ENCODE peak calls at places on chromosomes 5 and 9, in ten cellular contexts. K, U, R, O, Y, E, Q, M, H and S are unnamed samples.

GRCh38 chr5:115962565-115963402 is 509 bp downstream of the LVRN start:
- DNase-seq in K (peak), U (no peak), R (peak), O (peak), Y (peak), E (no peak), Q (no peak), M (peak), H (no peak), S (no peak)

GRCh38 chr5:1139806-1140187 is 27.9 kb upstream of the SLC12A7 start:
- DNase-seq in K (peak), U (no peak), R (no peak), O (no peak), Y (no peak), E (no peak), Q (no peak), M (no peak), H (no peak), S (no peak)

GRCh38 chr5:124252094-124252750 is 494.2 kb downstream of the ZNF608 start:
- DNase-seq in K (no peak), U (no peak), R (peak), O (peak), Y (peak), E (peak), Q (no peak), M (no peak), H (no peak), S (no peak)

GRCh38 chr5:178336889-178337785 is 104.5 kb upstream of the PHYKPL start:
- DNase-seq in K (no peak), U (no peak), R (no peak), O (no peak), Y (no peak), E (no peak), Q (no peak), M (no peak), H (no peak), S (no peak)

GRCh38 chr5:10652606-10653005 is 88.7 kb downstream of the ANKRD33B start:
- DNase-seq in K (no peak), U (no peak), R (no peak), O (no peak), Y (no peak), E (no peak), Q (no peak), M (no peak), H (no peak), S (no peak)

GRCh38 chr5:14213813-14214585 is 70.9 kb downstream of the TRIO start:
- DNase-seq in K (no peak), U (no peak), R (no peak), O (no peak), Y (no peak), E (no peak), Q (no peak), M (no peak), H (no peak), S (no peak)

GRCh38 chr5:172173771-172174170 is 14.3 kb downstream of the STK10 start:
- DNase-seq in K (no peak), U (no peak), R (no peak), O (peak), Y (no peak), E (peak), Q (peak), M (no peak), H (no peak), S (no peak)

GRCh38 chr5:172437445-172438303 is 16.7 kb downstream of the SH3PXD2B start:
- DNase-seq in K (peak), U (peak), R (peak), O (peak), Y (no peak), E (peak), Q (peak), M (peak), H (peak), S (no peak)

GRCh38 chr5:111892949-111893348 is 136.0 kb upstream of the NREP start:
- DNase-seq in K (no peak), U (no peak), R (no peak), O (peak), Y (no peak), E (peak), Q (peak), M (no peak), H (no peak), S (no peak)

GRCh38 chr9:113516840-113517577 is 53.5 kb downstream of the RGS3 start:
- DNase-seq in K (no peak), U (no peak), R (peak), O (no peak), Y (no peak), E (no peak), Q (peak), M (no peak), H (no peak), S (no peak)

GRCh38 chr5:143601917-143602333 is 198.4 kb upstream of the NR3C1 start:
- DNase-seq in K (no peak), U (no peak), R (no peak), O (no peak), Y (no peak), E (no peak), Q (no peak), M (no peak), H (no peak), S (no peak)

GRCh38 chr5:159262472-159262858 is 625 bp upstream of the UBLCP1 start:
- DNase-seq in K (no peak), U (peak), R (no peak), O (peak), Y (no peak), E (no peak), Q (peak), M (no peak), H (peak), S (peak)

GRCh38 chr5:124740055-124740454 is 6.4 kb downstream of the ZNF608 start:
- DNase-seq in K (no peak), U (no peak), R (no peak), O (no peak), Y (no peak), E (no peak), Q (no peak), M (no peak), H (no peak), S (no peak)

GRCh38 chr5:127596501-127596900 is 52.4 kb upstream of the CTXN3 start:
- DNase-seq in K (no peak), U (no peak), R (no peak), O (no peak), Y (no peak), E (no peak), Q (no peak), M (no peak), H (no peak), S (no peak)

GRCh38 chr5:173231996-173232498 is 3.0 kb downstream of the NKX2-5 start:
- DNase-seq in K (no peak), U (no peak), R (peak), O (no peak), Y (no peak), E (no peak), Q (no peak), M (no peak), H (no peak), S (no peak)

GRCh38 chr5:94793113-94793815 is 174.8 kb downstream of the SLF1 start:
- DNase-seq in K (no peak), U (no peak), R (no peak), O (peak), Y (no peak), E (peak), Q (peak), M (no peak), H (no peak), S (no peak)

GRCh38 chr5:33470544-33470943 is 29.8 kb downstream of the TARS1 start:
- DNase-seq in K (no peak), U (peak), R (peak), O (peak), Y (no peak), E (peak), Q (peak), M (no peak), H (peak), S (peak)

GRCh38 chr5:131212471-131213021 is 41.8 kb downstream of the LYRM7 start:
- DNase-seq in K (no peak), U (no peak), R (no peak), O (no peak), Y (no peak), E (no peak), Q (no peak), M (no peak), H (no peak), S (no peak)

GRCh38 chr5:81852277-81853004 is 101.5 kb upstream of the SSBP2 start:
- DNase-seq in K (peak), U (peak), R (peak), O (peak), Y (no peak), E (peak), Q (peak), M (peak), H (peak), S (no peak)

GRCh38 chr9:38371495-38371894 is 21.0 kb upstream of the ALDH1B1 start:
- DNase-seq in K (no peak), U (peak), R (peak), O (peak), Y (no peak), E (peak), Q (peak), M (no peak), H (no peak), S (peak)

GRCh38 chr5:14628346-14628745 is 36.2 kb upstream of the OTULIN start:
- DNase-seq in K (no peak), U (no peak), R (peak), O (peak), Y (no peak), E (peak), Q (peak), M (peak), H (peak), S (peak)

GRCh38 chr5:65461490-65461889 is 20.2 kb downstream of the ADAMTS6 start:
- DNase-seq in K (no peak), U (no peak), R (no peak), O (no peak), Y (no peak), E (no peak), Q (no peak), M (no peak), H (peak), S (no peak)

GRCh38 chr5:177992466-177992865 is 3.6 kb downstream of the PROP1 start:
- DNase-seq in K (no peak), U (no peak), R (no peak), O (no peak), Y (peak), E (no peak), Q (no peak), M (no peak), H (no peak), S (no peak)

GRCh38 chr5:53399921-53400697 is 80.3 kb upstream of the FST start:
- DNase-seq in K (no peak), U (no peak), R (no peak), O (no peak), Y (no peak), E (no peak), Q (no peak), M (no peak), H (no peak), S (no peak)

GRCh38 chr5:61881821-61882220 is 424.2 kb upstream of the KIF2A start:
- DNase-seq in K (no peak), U (no peak), R (no peak), O (no peak), Y (no peak), E (peak), Q (peak), M (no peak), H (peak), S (no peak)

GRCh38 chr5:135392256-135392655 is 6.8 kb downstream of the MACROH2A1 start:
- DNase-seq in K (no peak), U (no peak), R (no peak), O (peak), Y (peak), E (peak), Q (peak), M (no peak), H (no peak), S (no peak)
- TF ChIP-seq CTCF in K (no peak), U (no peak), R (no peak), O (no peak), Y (no peak), E (no peak), Q (no peak), M (no peak), H (no peak), S (no peak)

DNA sequence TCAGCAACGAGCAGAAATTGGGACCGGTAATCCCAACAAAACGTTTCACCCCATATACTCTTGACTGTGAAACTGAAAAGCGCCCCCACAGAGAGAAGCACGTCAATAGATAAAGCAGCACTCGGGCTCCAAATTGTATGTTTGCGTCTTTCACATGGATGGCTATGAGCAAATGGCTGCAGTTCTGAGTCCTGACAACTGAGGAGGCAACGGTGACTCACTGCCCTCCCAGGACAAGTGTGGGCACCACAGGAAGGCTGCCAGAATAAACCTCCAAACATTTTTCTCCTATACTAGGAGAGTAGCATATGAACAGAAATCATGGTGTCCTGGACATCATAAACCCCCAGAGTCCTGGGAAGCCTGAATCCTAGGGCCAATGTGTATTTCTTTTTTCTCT is 36.6 kb downstream of the SEMA4D start:
- DNase-seq in K (no peak), U (no peak), R (peak), O (peak), Y (no peak), E (peak), Q (peak), M (no peak), H (no peak), S (no peak)
- TF ChIP-seq CTCF in K (no peak), U (no peak), R (no peak), O (no peak), Y (no peak), E (no peak), Q (no peak), M (no peak), H (no peak), S (no peak)

DNA sequence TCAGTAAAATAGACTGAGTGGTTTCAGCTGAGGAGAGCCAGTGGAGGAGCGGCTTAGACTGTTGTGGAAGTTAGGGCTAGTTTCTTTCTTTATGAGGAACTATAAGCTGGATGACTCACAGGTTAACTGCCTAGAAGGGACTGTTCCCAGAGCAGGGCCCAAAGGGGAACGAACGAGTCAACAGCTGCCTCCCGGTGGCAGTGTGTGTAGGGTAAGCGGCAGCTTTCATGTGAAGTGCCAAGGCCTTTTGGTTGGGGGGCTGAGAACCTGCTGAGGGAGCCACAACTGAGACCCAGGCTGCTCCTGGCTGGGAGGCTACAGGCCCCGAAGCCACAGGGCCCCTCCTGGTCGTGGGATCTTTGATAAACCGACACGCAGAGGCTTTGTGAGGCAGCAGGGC is 7.0 kb downstream of the SQSTM1 start:
- DNase-seq in K (no peak), U (no peak), R (no peak), O (no peak), Y (no peak), E (peak), Q (peak), M (no peak), H (peak), S (no peak)
- TF ChIP-seq CTCF in K (no peak), U (no peak), R (no peak), O (no peak), Y (no peak), E (peak), Q (peak), M (no peak), H (no peak), S (no peak)

GRCh38 chr5:138351517-138351916 is 968 bp upstream of the KDM3B start:
- DNase-seq in K (no peak), U (no peak), R (no peak), O (no peak), Y (no peak), E (no peak), Q (no peak), M (no peak), H (no peak), S (no peak)

GRCh38 chr5:138353550-138353893 is 1.0 kb downstream of the KDM3B start:
- DNase-seq in K (no peak), U (no peak), R (no peak), O (no peak), Y (no peak), E (no peak), Q (no peak), M (no peak), H (no peak), S (no peak)

GRCh38 chr5:138354387-138354786 is 1.9 kb downstream of the KDM3B start:
- DNase-seq in K (no peak), U (no peak), R (no peak), O (no peak), Y (no peak), E (no peak), Q (no peak), M (no peak), H (no peak), S (no peak)

GRCh38 chr5:138352071-138352721 is at the start of gene KDM3B:
- DNase-seq in K (peak), U (peak), R (peak), O (peak), Y (no peak), E (peak), Q (peak), M (peak), H (peak), S (peak)

GRCh38 chr5:138352722-138353549 is 451 bp downstream of the KDM3B start:
- DNase-seq in K (peak), U (no peak), R (peak), O (peak), Y (no peak), E (peak), Q (peak), M (peak), H (peak), S (no peak)
- TF ChIP-seq CTCF in K (peak), U (peak), R (no peak), O (no peak), Y (peak), E (peak), Q (peak), M (no peak), H (peak), S (peak)

DNA sequence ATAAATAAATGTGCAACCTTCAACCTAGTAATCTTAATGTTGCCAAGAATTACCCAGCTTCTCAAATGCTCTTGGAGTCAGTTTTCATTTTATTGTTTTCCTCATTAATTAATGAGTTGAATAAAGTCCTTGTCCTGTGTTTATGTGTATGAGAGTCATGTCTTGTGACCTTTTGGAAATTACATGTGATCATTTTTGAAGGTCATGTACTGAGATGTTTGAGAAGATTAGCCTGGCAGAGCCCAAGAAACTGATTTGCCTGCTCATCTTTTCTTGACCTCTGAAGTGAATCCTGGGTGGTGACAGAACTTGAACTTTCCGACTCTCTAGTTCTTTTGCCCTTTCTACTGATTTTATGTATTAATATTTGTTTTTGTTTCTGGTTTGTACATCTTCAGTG is 15.4 kb downstream of the ANKRA2 start:
- DNase-seq in K (no peak), U (no peak), R (no peak), O (no peak), Y (no peak), E (no peak), Q (no peak), M (no peak), H (no peak), S (no peak)
- TF ChIP-seq CTCF in K (no peak), U (no peak), R (no peak), O (no peak), Y (no peak), E (no peak), Q (no peak), M (no peak), H (no peak), S (no peak)